ENCODE peak calls at places on chromosomes 4 and X, in four cellular contexts. Z is lung; B is stimulated activated naive CD8-positive, alpha-beta T cell treated with anti-CD3 and anti-CD28 coated beads, Interleukin-15, Interleukin-2, amounts not matched to agents 100 U/mL and 50 U/mL, for 24 hours; U is stimulated activated CD4-positive, alpha-beta T cell treated with anti-CD3 and anti-CD28 coated beads, Interleukin-1b, Interleukin-23, amount 100 ng/mL, for 24 hours. K is an unnamed sample.

GRCh38 chrX:149512225-149512885 is 7.2 kb upstream of the IDS start:
- DNase-seq in B (peak; percentile 37), Z (no peak), U (peak; percentile 26), K (peak; percentile 50)

GRCh38 chr4:48943387-48943786 is 36.8 kb upstream of the OCIAD2 start:
- DNase-seq in Z (no peak), B (peak; percentile 10), U (no peak), K (no peak)

GRCh38 chr4:42671431-42672194 is 14.7 kb upstream of the ATP8A1 start:
- DNase-seq in Z (no peak), B (peak; percentile 54), U (peak; percentile 7), K (peak; percentile 37)

GRCh38 chr4:128942547-128942946 is 133.0 kb downstream of the JADE1 start:
- DNase-seq in U (no peak), Z (no peak), B (no peak), K (no peak)

GRCh38 chr4:19329077-19329476 is 922.6 kb upstream of the SLIT2 start:
- DNase-seq in B (no peak), Z (no peak), U (no peak), K (no peak)

GRCh38 chr4:21726255-21726815 is 222.2 kb downstream of the KCNIP4 start:
- DNase-seq in B (no peak), U (no peak), Z (no peak), K (no peak)

GRCh38 chr4:54225671-54226398 is 3.3 kb upstream of the PDGFRA start:
- DNase-seq in U (no peak), B (peak; percentile 8), Z (no peak), K (no peak)

GRCh38 chrX:115642895-115643530 is 82.0 kb downstream of the PLS3 start:
- DNase-seq in B (peak; percentile 8), U (no peak), Z (no peak), K (peak; percentile 56)

GRCh38 chrX:34140816-34141215 is 8.7 kb upstream of the FAM47A start:
- DNase-seq in U (no peak), B (no peak), Z (no peak), K (no peak)

GRCh38 chr4:95421869-95422268 is 126.9 kb downstream of the UNC5C start:
- DNase-seq in Z (no peak), B (no peak), U (no peak), K (no peak)

GRCh38 chrX:48890296-48890925 is 7.2 kb downstream of the TIMM17B start:
- DNase-seq in Z (no peak), B (peak; percentile 19), U (no peak), K (no peak)

K was measured in MM.1S.